ENCODE peak calls at places on chromosome 21, in four cellular contexts. One of them, this sample, is unnamed.

GRCh38 chr21:40471103-40471502 is 375.9 kb downstream of the DSCAM start:
- DNase-seq in GM12878: no peak
- DNase-seq in Panc1: no peak
- DNase-seq in transverse colon: no peak
- DNase-seq in this sample: no peak

GRCh38 chr21:21039624-21040023 is 41.4 kb downstream of the NCAM2 start:
- DNase-seq in GM12878: no peak
- DNase-seq in Panc1: no peak
- DNase-seq in transverse colon: no peak
- DNase-seq in this sample: no peak

GRCh38 chr21:16388911-16389515 is 659.2 kb downstream of the USP25 start:
- DNase-seq in GM12878: no peak
- DNase-seq in Panc1: no peak
- DNase-seq in transverse colon: no peak
- DNase-seq in this sample: no peak

GRCh38 chr21:38505654-38506523 is 7.6 kb upstream of the ERG start:
- DNase-seq in GM12878: no peak
- DNase-seq in Panc1: peak; percentile 18
- DNase-seq in transverse colon: no peak
- DNase-seq in this sample: no peak

GRCh38 chr21:36589352-36589971 is 109.5 kb upstream of the SIM2 start:
- DNase-seq in GM12878: peak; percentile 16
- DNase-seq in Panc1: no peak
- DNase-seq in transverse colon: peak; percentile 32
- DNase-seq in this sample: no peak

GRCh38 chr21:36422279-36423098 is 37.3 kb downstream of the CHAF1B start:
- DNase-seq in GM12878: no peak
- DNase-seq in Panc1: no peak
- DNase-seq in transverse colon: peak; percentile 63
- DNase-seq in this sample: no peak

GRCh38 chr21:37257526-37257966 is 9.6 kb downstream of the VPS26C start:
- DNase-seq in GM12878: no peak
- DNase-seq in Panc1: no peak
- DNase-seq in transverse colon: peak; percentile 25
- DNase-seq in this sample: peak; percentile 62

GRCh38 chr21:44085491-44086321 is 21.5 kb upstream of the PWP2 start:
- DNase-seq in GM12878: no peak
- DNase-seq in Panc1: no peak
- DNase-seq in transverse colon: no peak
- DNase-seq in this sample: peak; percentile 24

GRCh38 chr21:39612233-39613028 is at the start of gene B3GALT5:
- DNase-seq in GM12878: no peak
- DNase-seq in Panc1: no peak
- DNase-seq in transverse colon: peak; percentile 26
- DNase-seq in this sample: no peak

GRCh38 chr21:33643658-33644311 is 1.5 kb downstream of the ITSN1 start:
- DNase-seq in GM12878: no peak
- DNase-seq in Panc1: no peak
- DNase-seq in transverse colon: no peak
- DNase-seq in this sample: no peak

GRCh38 chr21:26686705-26687104 is 113.6 kb upstream of the CYYR1 start:
- DNase-seq in GM12878: no peak
- DNase-seq in Panc1: no peak
- DNase-seq in transverse colon: no peak
- DNase-seq in this sample: no peak

GRCh38 chr21:26683996-26684395 is 110.9 kb upstream of the CYYR1 start:
- DNase-seq in GM12878: no peak
- DNase-seq in Panc1: no peak
- DNase-seq in transverse colon: no peak
- DNase-seq in this sample: no peak

GRCh38 chr21:26684866-26685265 is 111.8 kb upstream of the CYYR1 start:
- DNase-seq in GM12878: no peak
- DNase-seq in Panc1: peak; percentile 20
- DNase-seq in transverse colon: no peak
- DNase-seq in this sample: no peak

DNA sequence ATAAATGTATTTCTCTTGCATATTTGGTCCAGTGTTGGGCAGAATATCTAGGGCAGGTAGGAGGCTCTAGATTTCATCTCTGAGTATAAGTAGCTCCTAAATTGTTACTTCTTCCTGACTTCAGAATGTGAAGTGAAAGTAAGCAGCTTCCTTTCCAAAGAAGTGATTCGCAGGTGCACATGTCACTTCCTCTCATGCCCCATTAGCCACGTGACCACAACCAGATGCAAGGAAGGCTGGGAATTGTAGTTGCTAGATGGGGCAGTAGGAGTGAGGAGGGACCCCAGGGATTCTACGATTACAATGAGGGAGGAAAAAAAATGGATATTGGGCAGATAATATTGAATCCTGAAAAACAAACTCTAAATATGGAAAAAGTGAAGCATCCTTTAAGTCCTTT is 113.2 kb upstream of the CYYR1 start:
- DNase-seq in GM12878: no peak
- DNase-seq in Panc1: no peak
- DNase-seq in transverse colon: no peak
- DNase-seq in this sample: no peak
- H3K36me3 ChIP-seq in GM12878: no peaks in the 10 kb centered on the region
- H3K36me3 ChIP-seq in Panc1: no peaks in the 10 kb centered on the region
- H3K36me3 ChIP-seq in transverse colon: no peaks in the 10 kb centered on the region
- H3K36me3 ChIP-seq in this sample: no peaks in the 10 kb centered on the region

GRCh38 chr21:42154237-42155044 is 64.5 kb upstream of the ABCG1 start:
- DNase-seq in GM12878: no peak
- DNase-seq in Panc1: no peak
- DNase-seq in transverse colon: no peak
- DNase-seq in this sample: peak; percentile 34
- TF ChIP-seq POLR2AphosphoS5 in GM12878: no peak
- TF ChIP-seq POLR2AphosphoS5 in Panc1: no peak
- TF ChIP-seq POLR2AphosphoS5 in transverse colon: no peak
- TF ChIP-seq POLR2AphosphoS5 in this sample: no peak

DNA sequence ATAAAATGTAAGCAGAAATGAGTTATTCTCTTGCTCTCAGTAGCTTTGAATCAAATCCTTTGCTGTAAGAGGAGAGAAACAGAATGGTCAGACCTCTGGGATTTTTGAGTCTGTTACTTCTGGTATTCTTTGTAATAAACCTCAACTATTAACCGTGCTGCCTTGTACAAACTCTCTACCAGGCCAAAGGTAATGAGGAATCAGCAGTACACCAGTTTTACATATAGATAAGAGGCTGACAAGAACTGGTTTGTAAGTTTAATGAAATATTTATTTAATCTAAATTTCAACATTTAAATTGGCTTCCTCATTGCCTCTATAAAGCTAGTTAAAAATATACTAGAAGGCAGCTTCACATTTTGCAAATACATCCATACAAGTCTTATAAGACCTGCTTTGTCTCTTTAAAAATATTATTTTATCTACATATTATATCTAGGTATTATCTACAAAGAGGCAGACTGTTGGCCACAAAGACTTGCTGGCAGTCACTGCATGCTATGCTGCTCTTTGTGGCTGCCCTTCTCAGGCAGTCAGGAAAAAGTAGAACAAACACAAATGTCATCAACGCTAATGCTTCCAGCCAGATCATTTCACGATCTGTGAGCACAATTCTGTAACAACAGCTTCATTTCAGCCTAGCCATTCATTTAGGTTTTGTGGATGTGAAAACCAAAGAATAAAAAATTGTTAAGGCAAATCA is 173.0 kb downstream of the GABPA start:
- DNase-seq in GM12878: no peak
- DNase-seq in Panc1: no peak
- DNase-seq in transverse colon: peak; percentile 58
- DNase-seq in this sample: no peak
- H3K36me3 ChIP-seq in GM12878: no peaks in the 10 kb centered on the region
- H3K36me3 ChIP-seq in Panc1: no peaks in the 10 kb centered on the region
- H3K36me3 ChIP-seq in transverse colon: no peaks in the 10 kb centered on the region
- H3K36me3 ChIP-seq in this sample: peaks cover 11% of the 10 kb centered on the region

GRCh38 chr21:46322351-46323226 is 1.1 kb downstream of the C21orf58 start:
- DNase-seq in GM12878: no peak
- DNase-seq in Panc1: no peak
- DNase-seq in transverse colon: no peak
- DNase-seq in this sample: no peak
- TF ChIP-seq POLR2AphosphoS5 in GM12878: peak; percentile 40
- TF ChIP-seq POLR2AphosphoS5 in Panc1: no peak
- TF ChIP-seq POLR2AphosphoS5 in transverse colon: no peak
- TF ChIP-seq POLR2AphosphoS5 in this sample: no peak

DNA sequence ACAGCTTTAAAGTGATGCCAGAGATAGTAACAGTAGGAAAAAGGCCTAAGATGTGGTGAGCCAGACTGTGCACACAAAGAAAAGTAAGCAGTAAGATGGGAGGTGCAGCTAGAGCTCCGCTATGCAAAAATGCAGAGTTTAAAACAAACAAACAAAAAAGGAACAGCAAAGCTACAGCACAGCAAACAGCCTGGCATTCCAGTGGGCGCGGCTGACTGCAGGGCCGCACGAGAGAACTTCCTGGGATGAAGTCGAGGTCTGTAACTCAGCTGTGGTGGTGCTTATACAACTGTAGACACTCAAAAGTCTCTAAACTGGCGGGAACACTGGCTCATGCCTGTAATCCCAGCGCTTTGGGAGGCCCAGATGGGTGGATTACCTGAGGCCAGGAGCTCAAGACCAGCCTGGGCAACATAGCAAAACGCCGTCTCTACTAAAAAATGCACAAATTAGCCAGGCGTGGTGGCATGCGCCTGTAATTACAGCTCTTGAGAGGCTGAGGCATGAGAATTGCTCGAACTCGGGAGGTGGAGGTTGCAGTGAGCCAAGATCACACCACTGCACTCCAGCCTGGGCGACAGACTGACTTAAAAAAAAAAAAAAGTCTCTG is 30.1 kb downstream of the PRDM15 start:
- DNase-seq in GM12878: no peak
- DNase-seq in Panc1: no peak
- DNase-seq in transverse colon: no peak
- DNase-seq in this sample: no peak
- H3K36me3 ChIP-seq in GM12878: peaks cover 34% of the 10 kb centered on the region
- H3K36me3 ChIP-seq in Panc1: no peaks in the 10 kb centered on the region
- H3K36me3 ChIP-seq in transverse colon: no peaks in the 10 kb centered on the region
- H3K36me3 ChIP-seq in this sample: peaks cover 38% of the 10 kb centered on the region

DNA sequence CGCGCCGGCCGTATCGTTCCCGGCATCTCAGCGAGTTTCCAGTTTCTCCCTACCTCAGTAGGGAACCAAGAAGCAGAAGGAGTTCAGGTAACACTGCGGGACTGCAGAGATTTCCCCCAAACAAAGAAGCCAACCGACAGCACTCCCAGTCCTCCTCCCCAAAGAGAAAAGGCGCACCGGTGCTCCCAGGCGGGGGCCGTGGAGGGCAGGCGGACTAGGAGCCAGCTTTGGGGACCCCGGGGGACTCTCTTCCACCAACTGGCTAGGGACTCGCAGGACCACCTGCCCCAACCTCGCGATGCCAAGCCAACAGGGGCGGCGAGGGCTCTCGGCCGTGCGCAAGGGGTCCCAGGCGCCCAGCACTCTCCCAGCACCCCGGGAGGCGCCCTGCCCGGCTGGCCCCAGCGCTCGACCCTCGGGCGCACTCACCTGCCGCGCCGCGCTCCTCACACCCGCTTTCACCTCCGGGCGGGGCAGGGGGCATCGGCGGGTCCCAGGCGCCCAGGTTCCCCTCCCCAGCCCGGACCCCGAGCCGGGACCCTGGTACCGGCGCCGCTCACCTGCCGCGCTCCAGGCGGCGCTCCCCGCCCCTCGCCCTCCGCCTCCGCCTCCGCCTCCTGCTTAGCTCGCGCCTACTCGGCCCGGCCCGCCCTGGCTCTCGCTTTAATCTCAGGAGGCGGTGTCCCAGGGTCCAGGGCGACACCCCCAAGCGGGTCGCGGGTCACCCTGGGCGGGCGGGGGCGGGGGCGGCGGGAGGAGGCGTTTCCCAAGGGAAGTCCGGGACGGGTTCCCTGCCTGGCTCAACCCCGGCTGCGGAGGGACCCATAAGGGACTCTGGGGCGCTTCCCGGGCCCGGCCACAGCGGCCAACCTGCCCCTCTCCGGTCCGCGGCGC is at the start of gene TMPRSS2:
- DNase-seq in GM12878: no peak
- DNase-seq in Panc1: no peak
- DNase-seq in transverse colon: peak; percentile 90
- DNase-seq in this sample: no peak
- TF ChIP-seq POLR2AphosphoS5 in GM12878: no peak
- TF ChIP-seq POLR2AphosphoS5 in Panc1: no peak
- TF ChIP-seq POLR2AphosphoS5 in transverse colon: peak; percentile 66
- TF ChIP-seq POLR2AphosphoS5 in this sample: no peak

GRCh38 chr21:32314806-32315205 is 16.2 kb downstream of the MRAP start:
- DNase-seq in GM12878: no peak
- DNase-seq in Panc1: no peak
- DNase-seq in transverse colon: no peak
- DNase-seq in this sample: peak; percentile 57
- H3K36me3 ChIP-seq in GM12878: peaks cover 22% of the 10 kb centered on the region
- H3K36me3 ChIP-seq in Panc1: peaks cover 6% of the 10 kb centered on the region
- H3K36me3 ChIP-seq in transverse colon: peaks cover 13% of the 10 kb centered on the region
- H3K36me3 ChIP-seq in this sample: peaks cover 79% of the 10 kb centered on the region

GRCh38 chr21:35243171-35243570 is 194.1 kb upstream of the RUNX1 start:
- DNase-seq in GM12878: no peak
- DNase-seq in Panc1: no peak
- DNase-seq in transverse colon: no peak
- DNase-seq in this sample: no peak

GRCh38 chr21:35249636-35250035 is 200.5 kb upstream of the RUNX1 start:
- DNase-seq in GM12878: no peak
- DNase-seq in Panc1: no peak
- DNase-seq in transverse colon: no peak
- DNase-seq in this sample: no peak

GRCh38 chr21:35239811-35240219 is 190.7 kb upstream of the RUNX1 start:
- DNase-seq in GM12878: no peak
- DNase-seq in Panc1: no peak
- DNase-seq in transverse colon: no peak
- DNase-seq in this sample: no peak

GRCh38 chr21:35244514-35244913 is 195.4 kb upstream of the RUNX1 start:
- DNase-seq in GM12878: no peak
- DNase-seq in Panc1: no peak
- DNase-seq in transverse colon: no peak
- DNase-seq in this sample: no peak
- TF ChIP-seq POLR2AphosphoS5 in GM12878: no peak
- TF ChIP-seq POLR2AphosphoS5 in Panc1: no peak
- TF ChIP-seq POLR2AphosphoS5 in transverse colon: no peak
- TF ChIP-seq POLR2AphosphoS5 in this sample: no peak

GRCh38 chr21:42696516-42697040 is 43.2 kb downstream of the PDE9A start:
- DNase-seq in GM12878: no peak
- DNase-seq in Panc1: no peak
- DNase-seq in transverse colon: no peak
- DNase-seq in this sample: no peak
- H3K36me3 ChIP-seq in GM12878: no peaks in the 10 kb centered on the region
- H3K36me3 ChIP-seq in Panc1: no peaks in the 10 kb centered on the region
- H3K36me3 ChIP-seq in transverse colon: peaks cover 5% of the 10 kb centered on the region
- H3K36me3 ChIP-seq in this sample: no peaks in the 10 kb centered on the region

GRCh38 chr21:26964379-26964778 is 2.5 kb downstream of the ADAMTS5 start:
- DNase-seq in GM12878: no peak
- DNase-seq in Panc1: no peak
- DNase-seq in transverse colon: peak; percentile 35
- DNase-seq in this sample: peak; percentile 85

GRCh38 chr21:26965091-26965566 is 1.8 kb downstream of the ADAMTS5 start:
- DNase-seq in GM12878: no peak
- DNase-seq in Panc1: no peak
- DNase-seq in transverse colon: no peak
- DNase-seq in this sample: no peak

GRCh38 chr21:26966978-26967913 is at the start of gene ADAMTS5:
- DNase-seq in GM12878: no peak
- DNase-seq in Panc1: no peak
- DNase-seq in transverse colon: peak; percentile 15
- DNase-seq in this sample: peak; percentile 84

GRCh38 chr21:26966360-26966977 is 419 bp downstream of the ADAMTS5 start:
- DNase-seq in GM12878: no peak
- DNase-seq in Panc1: no peak
- DNase-seq in transverse colon: no peak
- DNase-seq in this sample: no peak

GRCh38 chr21:26965567-26966359 is 1.1 kb downstream of the ADAMTS5 start:
- DNase-seq in GM12878: no peak
- DNase-seq in Panc1: no peak
- DNase-seq in transverse colon: peak; percentile 21
- DNase-seq in this sample: peak; percentile 65
- TF ChIP-seq POLR2AphosphoS5 in GM12878: no peak
- TF ChIP-seq POLR2AphosphoS5 in Panc1: no peak
- TF ChIP-seq POLR2AphosphoS5 in transverse colon: no peak
- TF ChIP-seq POLR2AphosphoS5 in this sample: no peak

This sample was measured in suprapubic skin.